ENCODE peak calls at places on chromosomes 12 and 14, in six cellular contexts. A is ACHN, K is lower leg skin, Q is HCT116, Y is WERI-Rb-1, P is Daoy. S is an unnamed sample.

GRCh38 chr14:20179880-20180279 is 10.8 kb upstream of the OR11G2 start:
- DNase-seq in A (no peak), K (no peak), Q (no peak), Y (no peak), P (no peak), S (no peak)

GRCh38 chr14:103867523-103867953 is 20.2 kb upstream of the PPP1R13B start:
- DNase-seq in A (no peak), K (no peak), Q (no peak), Y (no peak), P (peak; percentile 51), S (no peak)

GRCh38 chr12:57404966-57405640 is 25.7 kb downstream of the R3HDM2 start:
- DNase-seq in A (no peak), K (no peak), Q (no peak), Y (no peak), P (no peak), S (no peak)

GRCh38 chr14:65287264-65288131 is 125.0 kb upstream of the FUT8 start:
- DNase-seq in A (no peak), K (no peak), Q (no peak), Y (no peak), P (no peak), S (no peak)

GRCh38 chr12:127230843-127231260 is 1036.1 kb upstream of the TMEM132C start:
- DNase-seq in A (peak; percentile 98), K (no peak), Q (peak; percentile 48), Y (no peak), P (peak; percentile 94), S (peak; percentile 99)

GRCh38 chr14:69027242-69027913 is 48.3 kb upstream of the ACTN1 start:
- DNase-seq in A (no peak), K (peak; percentile 18), Q (no peak), Y (no peak), P (no peak), S (no peak)

GRCh38 chr14:88245321-88245720 is 77.7 kb downstream of the KCNK10 start:
- DNase-seq in A (no peak), K (no peak), Q (no peak), Y (no peak), P (peak; percentile 92), S (peak; percentile 3)

GRCh38 chr14:74411671-74412070 is 14.3 kb downstream of the SYNDIG1L start:
- DNase-seq in A (no peak), K (no peak), Q (no peak), Y (no peak), P (no peak), S (no peak)

GRCh38 chr12:70619471-70620152 is 17.6 kb downstream of the PTPRB start:
- DNase-seq in A (no peak), K (no peak), Q (no peak), Y (no peak), P (no peak), S (no peak)

GRCh38 chr14:101466456-101467180 is 94.7 kb upstream of the DIO3 start:
- DNase-seq in A (no peak), K (peak; percentile 56), Q (no peak), Y (no peak), P (no peak), S (no peak)

GRCh38 chr14:95500201-95500681 is 16.2 kb downstream of the SYNE3 start:
- DNase-seq in A (no peak), K (no peak), Q (no peak), Y (no peak), P (no peak), S (no peak)

GRCh38 chr12:16685107-16685506 is 79.1 kb upstream of the LMO3 start:
- DNase-seq in A (peak; percentile 18), K (no peak), Q (no peak), Y (no peak), P (no peak), S (no peak)

GRCh38 chr14:100721568-100721967 is 5.1 kb upstream of the DLK1 start:
- DNase-seq in A (no peak), K (no peak), Q (no peak), Y (no peak), P (no peak), S (no peak)

GRCh38 chr14:39264057-39264456 is 30.3 kb downstream of the MIA2 start:
- DNase-seq in A (no peak), K (no peak), Q (no peak), Y (no peak), P (no peak), S (no peak)

S was measured in stromal cell of bone marrow.